ENCODE peak calls at places on chromosomes 13 and 19, in five cellular contexts. M is right cardiac atrium, Q is tibial nerve, E is body of pancreas, X is mesenchymal stem cell. D is an unnamed sample.

GRCh38 chr19:5990289-5990797 is 12.4 kb upstream of the RANBP3 start:
- DNase-seq in E (no peak), M (no peak), Q (no peak), X (no peak), D (no peak)

GRCh38 chr13:48564046-48564445 is 31.2 kb upstream of the RCBTB2 start:
- DNase-seq in Q (no peak), E (no peak), M (no peak), X (no peak), D (no peak)

GRCh38 chr19:1286859-1287621 is 1.4 kb downstream of the EFNA2 start:
- DNase-seq in M (peak; percentile 56), E (no peak), Q (no peak), X (no peak), D (no peak)

GRCh38 chr19:3497757-3498515 is 2.5 kb downstream of the DOHH start:
- DNase-seq in X (no peak), M (no peak), Q (no peak), E (no peak), D (no peak)

GRCh38 chr13:99367663-99368448 is 60.7 kb upstream of the GPR183 start:
- DNase-seq in X (no peak), Q (no peak), E (no peak), M (no peak), D (peak; percentile 53)

GRCh38 chr19:5104871-5105351 is 136.0 kb downstream of the KDM4B start:
- DNase-seq in X (no peak), M (peak; percentile 59), E (peak; percentile 95), Q (no peak), D (no peak)

GRCh38 chr19:33700408-33700757 is 78.6 kb downstream of the CHST8 start:
- DNase-seq in M (no peak), X (no peak), E (no peak), Q (no peak), D (no peak)

GRCh38 chr13:98447881-98448641 is 128.8 kb downstream of the STK24 start:
- DNase-seq in X (peak; percentile 54), M (no peak), Q (no peak), E (peak; percentile 39), D (no peak)

GRCh38 chr19:38675611-38676010 is 28.2 kb downstream of the ACTN4 start:
- DNase-seq in X (no peak), E (no peak), M (no peak), Q (no peak), D (no peak)

GRCh38 chr19:9671654-9672053 is 3.2 kb downstream of the ZNF562 start:
- DNase-seq in X (no peak), Q (no peak), M (no peak), E (no peak), D (no peak)

GRCh38 chr13:113907637-113908617 is 44.1 kb upstream of the GAS6 start:
- DNase-seq in X (peak; percentile 64), M (no peak), Q (no peak), E (peak; percentile 22), D (peak; percentile 15)

GRCh38 chr19:22519152-22519551 is 97.0 kb upstream of the ZNF98 start:
- DNase-seq in E (no peak), Q (no peak), X (no peak), M (no peak), D (no peak)

GRCh38 chr19:58538257-58539168 is 5.4 kb upstream of the TRIM28 start:
- DNase-seq in Q (no peak), X (no peak), E (peak; percentile 16), M (peak; percentile 87), D (peak; percentile 87)

GRCh38 chr13:44719857-44720671 is 143.9 kb upstream of the TSC22D1 start:
- DNase-seq in E (no peak), M (no peak), Q (no peak), X (peak; percentile 36), D (no peak)

GRCh38 chr19:11096210-11096841 is 7.1 kb downstream of the LDLR start:
- DNase-seq in X (no peak), M (peak; percentile 88), Q (no peak), E (no peak), D (peak; percentile 90)

GRCh38 chr19:2949939-2950285 is 5.1 kb upstream of the ZNF77 start:
- DNase-seq in E (no peak), Q (no peak), X (no peak), M (no peak), D (no peak)

GRCh38 chr13:102710261-102710679 is 15.4 kb upstream of the METTL21C start:
- DNase-seq in Q (no peak), X (peak; percentile 7), E (no peak), M (no peak), D (peak; percentile 37)

GRCh38 chr19:29381353-29382203 is 144.2 kb upstream of the VSTM2B start:
- DNase-seq in E (no peak), M (no peak), Q (no peak), X (no peak), D (peak; percentile 60)

GRCh38 chr19:51364200-51365106 is 1.7 kb downstream of the ETFB start:
- DNase-seq in E (no peak), M (no peak), Q (no peak), X (peak; percentile 27), D (no peak)

GRCh38 chr19:40716031-40716654 is 543 bp downstream of the COQ8B start:
- DNase-seq in Q (no peak), E (peak; percentile 47), M (no peak), X (no peak), D (no peak)

GRCh38 chr19:51318687-51319675 is 7.5 kb downstream of the IGLON5 start:
- DNase-seq in E (no peak), Q (no peak), M (no peak), X (no peak), D (no peak)

GRCh38 chr19:44903602-44904425 is 1.8 kb upstream of the APOE start:
- DNase-seq in Q (peak; percentile 70), X (peak; percentile 62), E (peak; percentile 78), M (peak; percentile 90), D (peak; percentile 96)

GRCh38 chr13:42484396-42484795 is 89.6 kb upstream of the TNFSF11 start:
- DNase-seq in Q (no peak), M (no peak), X (no peak), E (no peak), D (no peak)

GRCh38 chr13:106291006-106291405 is 244.5 kb downstream of the EFNB2 start:
- DNase-seq in X (peak; percentile 60), Q (no peak), M (no peak), E (no peak), D (no peak)

GRCh38 chr13:36432106-36432544 is at the start of gene CCNA1:
- DNase-seq in X (no peak), E (peak; percentile 12), M (peak; percentile 70), Q (no peak), D (no peak)

GRCh38 chr13:75794663-75795062 is 158.5 kb downstream of the LMO7 start:
- DNase-seq in Q (no peak), E (no peak), X (no peak), M (no peak), D (no peak)

GRCh38 chr13:110883539-110883938 is 31.3 kb downstream of the ANKRD10 start:
- DNase-seq in X (no peak), Q (no peak), E (no peak), M (no peak), D (no peak)

GRCh38 chr19:18274303-18274775 is at the start of gene IQCN:
- DNase-seq in E (no peak), Q (no peak), M (peak; percentile 62), X (peak; percentile 85), D (no peak)

GRCh38 chr19:43700368-43701015 is 15.4 kb upstream of the IRGC start:
- DNase-seq in Q (peak; percentile 23), X (peak; percentile 14), E (peak; percentile 14), M (peak; percentile 68), D (peak; percentile 87)
- H3K4me3 ChIP-seq in Q (no peak overlapping the region), X (no peak overlapping the region), E (no peak overlapping the region), M (peak overlapping the region; percentile 41), D (no peak overlapping the region)

GRCh38 chr13:67351114-67351513 is 121.0 kb upstream of the PCDH9 start:
- DNase-seq in X (no peak), E (no peak), Q (no peak), M (no peak), D (no peak)

GRCh38 chr13:67353031-67353430 is 122.9 kb upstream of the PCDH9 start:
- DNase-seq in E (no peak), M (no peak), Q (no peak), X (no peak), D (no peak)

GRCh38 chr13:67351915-67352314 is 121.8 kb upstream of the PCDH9 start:
- DNase-seq in X (no peak), Q (no peak), E (no peak), M (no peak), D (no peak)

GRCh38 chr13:67355791-67356190 is 125.7 kb upstream of the PCDH9 start:
- DNase-seq in X (no peak), Q (no peak), E (no peak), M (no peak), D (no peak)

DNA sequence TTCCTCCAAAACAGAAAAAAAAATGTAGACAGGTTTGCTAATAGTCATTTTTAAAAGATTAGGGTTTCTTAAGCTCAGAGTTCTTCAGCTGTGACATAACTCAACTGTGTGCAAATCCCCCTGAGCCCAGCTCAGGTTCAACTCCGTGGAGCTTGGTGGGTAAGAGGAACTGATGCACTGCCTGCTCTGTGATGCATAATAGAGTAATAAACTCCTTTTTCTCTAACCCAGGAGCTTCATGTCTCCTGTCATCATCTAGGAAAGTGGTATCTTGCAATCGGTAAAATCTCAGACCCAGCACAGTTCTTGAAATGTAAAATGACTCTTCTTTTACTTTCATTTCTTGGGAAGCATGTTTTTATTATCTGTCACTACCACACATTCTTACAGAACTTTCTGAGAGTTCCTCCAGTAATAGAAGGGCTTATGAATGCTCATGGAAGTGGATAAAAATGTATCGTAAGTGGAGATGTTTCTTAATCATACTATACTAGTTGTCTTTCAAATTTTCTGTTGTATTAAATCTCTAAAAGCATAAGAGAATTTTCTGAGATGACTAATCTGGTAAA is 123.8 kb upstream of the PCDH9 start:
- DNase-seq in E (no peak), X (peak; percentile 36), Q (no peak), M (no peak), D (no peak)
- H3K4me3 ChIP-seq in E (no peak overlapping the region), X (no peak overlapping the region), Q (no peak overlapping the region), M (peak overlapping the region; percentile 19), D (no peak overlapping the region)

GRCh38 chr13:20826301-20826700 is 52.5 kb upstream of the EEF1AKMT1 start:
- DNase-seq in Q (no peak), E (no peak), M (no peak), X (no peak), D (no peak)

GRCh38 chr13:20823071-20823470 is 49.3 kb upstream of the EEF1AKMT1 start:
- DNase-seq in M (no peak), Q (no peak), E (no peak), X (no peak), D (no peak)

GRCh38 chr13:20826810-20827560 is 53.2 kb upstream of the EEF1AKMT1 start:
- DNase-seq in X (no peak), Q (no peak), E (no peak), M (no peak), D (no peak)

GRCh38 chr13:20824762-20825161 is 51.0 kb upstream of the EEF1AKMT1 start:
- DNase-seq in X (peak; percentile 74), E (no peak), M (no peak), Q (no peak), D (no peak)

DNA sequence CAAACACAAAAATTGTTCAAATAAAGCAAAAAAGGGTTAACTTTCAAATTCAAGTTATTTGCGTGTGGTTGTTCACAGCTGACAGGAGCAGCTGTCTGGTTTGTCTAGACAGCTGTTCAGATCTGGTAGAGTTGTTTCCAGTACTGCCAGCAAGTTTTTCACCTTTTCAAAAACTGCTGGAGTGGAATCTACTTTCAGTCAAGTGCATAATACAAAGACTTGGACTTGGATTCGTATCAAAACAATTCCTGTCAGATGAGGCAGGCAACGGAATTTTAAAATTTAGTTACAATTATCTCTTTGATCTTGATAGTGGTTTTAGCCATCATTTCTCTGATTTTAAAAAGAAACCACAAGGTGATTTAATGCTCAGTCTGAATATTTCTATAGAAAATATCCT is 51.7 kb upstream of the EEF1AKMT1 start:
- DNase-seq in M (no peak), E (no peak), X (peak; percentile 39), Q (no peak), D (no peak)
- H3K4me3 ChIP-seq in M (no peak overlapping the region), E (no peak overlapping the region), X (no peak overlapping the region), Q (no peak overlapping the region), D (no peak overlapping the region)

GRCh38 chr13:28048768-28049167 is 51.6 kb downstream of the FLT3 start:
- DNase-seq in M (no peak), X (no peak), Q (no peak), E (no peak), D (no peak)
- H3K4me3 ChIP-seq in M (no peak overlapping the region), X (no peak overlapping the region), Q (no peak overlapping the region), E (no peak overlapping the region), D (no peak overlapping the region)